ENCODE peak calls at places on chromosomes 7 and 10, in nine cellular contexts. W, A, Y, S, P, I, N, V and C are unnamed samples.

GRCh38 chr10:15808204-15808797 is 52.0 kb downstream of the MINDY3 start:
- DNase-seq in W (no peak), A (no peak), Y (no peak), S (no peak), P (no peak), I (no peak), N (no peak), V (no peak), C (no peak)

GRCh38 chr10:120612756-120613155 is 155.7 kb downstream of the PLPP4 start:
- DNase-seq in W (no peak), A (no peak), Y (no peak), S (no peak), P (no peak), I (no peak), N (no peak), V (no peak), C (no peak)

GRCh38 chr7:115851291-115851690 is 179.3 kb downstream of the TFEC start:
- DNase-seq in W (no peak), A (no peak), Y (peak; percentile 62), S (no peak), P (no peak), I (no peak), N (peak; percentile 73), V (peak; percentile 31), C (peak; percentile 13)

GRCh38 chr10:102780246-102780645 is 36.5 kb downstream of the WBP1L start:
- DNase-seq in W (no peak), A (no peak), Y (no peak), S (no peak), P (no peak), I (no peak), N (peak; percentile 77), V (no peak), C (no peak)

GRCh38 chr7:136911362-136911761 is 42.9 kb downstream of the CHRM2 start:
- DNase-seq in W (no peak), A (no peak), Y (no peak), S (no peak), P (no peak), I (no peak), N (peak; percentile 65), V (no peak), C (no peak)

GRCh38 chr7:107996072-107996824 is 6.7 kb downstream of the LAMB1 start:
- DNase-seq in W (no peak), A (no peak), Y (peak; percentile 55), S (no peak), P (no peak), I (no peak), N (peak; percentile 71), V (no peak), C (no peak)

GRCh38 chr10:71748671-71749191 is 24.6 kb downstream of the VSIR start:
- DNase-seq in W (no peak), A (peak; percentile 79), Y (no peak), S (no peak), P (peak; percentile 86), I (peak; percentile 84), N (no peak), V (no peak), C (no peak)

GRCh38 chr10:15865304-15865703 is 5.0 kb upstream of the MINDY3 start:
- DNase-seq in W (no peak), A (no peak), Y (no peak), S (no peak), P (no peak), I (no peak), N (no peak), V (no peak), C (no peak)

GRCh38 chr10:97138174-97138573 is 47.6 kb downstream of the SLIT1 start:
- DNase-seq in W (no peak), A (peak; percentile 70), Y (peak; percentile 64), S (no peak), P (no peak), I (no peak), N (no peak), V (no peak), C (peak; percentile 82)

GRCh38 chr10:6665847-6666246 is 85.8 kb upstream of the PRKCQ start:
- DNase-seq in W (no peak), A (no peak), Y (no peak), S (no peak), P (no peak), I (no peak), N (no peak), V (no peak), C (no peak)

GRCh38 chr10:33616921-33617320 is 282.5 kb upstream of the NRP1 start:
- DNase-seq in W (no peak), A (no peak), Y (no peak), S (no peak), P (no peak), I (no peak), N (peak; percentile 22), V (no peak), C (no peak)

GRCh38 chr10:99849525-99849924 is 67.1 kb downstream of the ABCC2 start:
- DNase-seq in W (no peak), A (no peak), Y (no peak), S (no peak), P (no peak), I (no peak), N (no peak), V (no peak), C (no peak)

GRCh38 chr10:76302491-76302890 is 871.1 kb downstream of the LRMDA start:
- DNase-seq in W (no peak), A (no peak), Y (no peak), S (no peak), P (no peak), I (no peak), N (no peak), V (no peak), C (no peak)

GRCh38 chr10:111297351-111297848 is 220.6 kb downstream of the ADRA2A start:
- DNase-seq in W (no peak), A (no peak), Y (peak; percentile 32), S (no peak), P (no peak), I (no peak), N (no peak), V (no peak), C (no peak)

GRCh38 chr7:154473360-154473759 is 421.2 kb downstream of the DPP6 start:
- DNase-seq in W (no peak), A (no peak), Y (no peak), S (no peak), P (no peak), I (no peak), N (no peak), V (no peak), C (no peak)

GRCh38 chr7:36034020-36034419 is 119.0 kb upstream of the EEPD1 start:
- DNase-seq in W (no peak), A (no peak), Y (no peak), S (no peak), P (no peak), I (no peak), N (peak; percentile 49), V (no peak), C (no peak)

GRCh38 chr7:109873296-109873695 is 1217.6 kb upstream of the LRRN3 start:
- DNase-seq in W (peak; percentile 16), A (no peak), Y (no peak), S (no peak), P (no peak), I (no peak), N (no peak), V (no peak), C (no peak)

GRCh38 chr7:75921479-75921878 is 6.5 kb downstream of the POR start:
- DNase-seq in W (no peak), A (no peak), Y (no peak), S (no peak), P (no peak), I (no peak), N (no peak), V (no peak), C (no peak)

GRCh38 chr7:37045786-37046185 is 321.5 kb upstream of the AOAH start:
- DNase-seq in W (no peak), A (no peak), Y (peak; percentile 7), S (no peak), P (no peak), I (no peak), N (no peak), V (no peak), C (peak; percentile 73)

GRCh38 chr10:33509231-33509871 is 174.9 kb upstream of the NRP1 start:
- DNase-seq in W (peak; percentile 70), A (no peak), Y (no peak), S (peak; percentile 64), P (peak; percentile 41), I (peak; percentile 12), N (peak; percentile 84), V (no peak), C (no peak)

GRCh38 chr10:79244068-79244442 is 103.2 kb upstream of the PPIF start:
- DNase-seq in W (no peak), A (no peak), Y (no peak), S (no peak), P (no peak), I (no peak), N (no peak), V (no peak), C (no peak)
- H3K4me3 ChIP-seq in W (no peak overlapping the region), A (peak overlapping the region; percentile 18), Y (peak overlapping the region; percentile 82), S (peak overlapping the region; percentile 68), P (no peak overlapping the region), I (peak overlapping the region; percentile 48), N (no peak overlapping the region), V (no peak overlapping the region), C (peak overlapping the region; percentile 63)

DNA sequence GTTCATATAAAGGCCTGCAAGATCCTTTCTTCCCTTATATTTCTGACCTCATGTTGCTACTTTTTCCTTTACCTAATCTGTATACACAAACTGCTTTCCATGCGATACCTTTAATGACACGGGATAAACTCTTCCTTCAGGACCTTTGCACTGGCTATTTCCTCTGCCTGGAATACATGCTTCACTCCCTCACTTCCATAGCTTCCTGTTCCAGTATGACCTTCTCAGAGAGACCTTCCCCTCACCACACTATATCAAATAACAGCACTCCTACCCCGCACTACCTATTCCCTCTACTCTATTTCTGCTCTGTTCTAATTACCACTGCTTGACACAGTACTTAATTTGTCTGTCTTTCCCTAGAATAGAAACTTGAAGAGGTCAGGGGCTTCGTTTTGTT is 11.2 kb downstream of the SYPL1 start:
- DNase-seq in W (no peak), A (no peak), Y (no peak), S (no peak), P (no peak), I (no peak), N (no peak), V (no peak), C (no peak)
- H3K36me3 ChIP-seq in W (no peaks in the 10 kb centered on the region), A (no peaks in the 10 kb centered on the region), Y (peaks cover 8% of the 10 kb centered on the region), S (peaks cover 19% of the 10 kb centered on the region), P (peaks cover 19% of the 10 kb centered on the region), I (no peaks in the 10 kb centered on the region), N (peaks cover 6% of the 10 kb centered on the region), V (no peaks in the 10 kb centered on the region), C (peaks cover 45% of the 10 kb centered on the region)

GRCh38 chr10:109727436-109727835 is 195.9 kb downstream of the XPNPEP1 start:
- DNase-seq in W (no peak), A (no peak), Y (no peak), S (no peak), P (no peak), I (no peak), N (no peak), V (no peak), C (no peak)
- H3K4me3 ChIP-seq in W (no peak overlapping the region), A (no peak overlapping the region), Y (no peak overlapping the region), S (no peak overlapping the region), P (no peak overlapping the region), I (no peak overlapping the region), N (no peak overlapping the region), V (no peak overlapping the region), C (no peak overlapping the region)

DNA sequence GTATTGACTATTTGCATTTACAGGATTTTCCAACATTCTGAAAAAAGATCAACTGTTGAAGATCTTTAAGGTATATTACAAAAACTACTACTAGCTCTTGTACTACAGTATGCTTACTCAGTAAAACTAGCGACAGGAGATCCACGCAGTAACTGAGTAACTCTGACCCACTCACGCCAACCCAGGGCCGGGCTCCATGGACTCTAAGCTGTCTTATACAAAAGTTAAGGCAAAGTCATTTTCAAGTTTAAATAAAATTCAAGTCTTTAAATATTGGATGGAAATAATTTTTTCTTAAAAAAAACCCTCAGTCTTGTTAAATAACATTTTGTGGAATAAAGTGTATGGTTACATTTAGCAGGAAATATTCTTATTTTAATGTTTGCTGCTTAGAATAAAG is 120.1 kb downstream of the LARP4B start:
- DNase-seq in W (no peak), A (no peak), Y (no peak), S (no peak), P (no peak), I (no peak), N (no peak), V (no peak), C (no peak)
- H3K36me3 ChIP-seq in W (peaks cover 34% of the 10 kb centered on the region), A (peaks cover 6% of the 10 kb centered on the region), Y (peaks cover 11% of the 10 kb centered on the region), S (peaks cover 96% of the 10 kb centered on the region), P (peaks cover 100% of the 10 kb centered on the region), I (no peaks in the 10 kb centered on the region), N (peaks cover 63% of the 10 kb centered on the region), V (peaks cover 22% of the 10 kb centered on the region), C (no peaks in the 10 kb centered on the region)